ENCODE peak calls at places on chromosomes 11 and 22, in seven cellular contexts. X is heart right ventricle, B is fibroblast of the aortic adventitia, Z is endothelial cell, P is A549, D is body of pancreas, E is RWPE2. V is an unnamed sample.

GRCh38 chr11:110091995-110092576 is 1.1 kb upstream of the ZC3H12C start:
- DNase-seq in X (no peak), E (no peak), B (peak; percentile 40), D (no peak), P (no peak), Z (no peak), V (no peak)

GRCh38 chr11:7511405-7511804 is 2.4 kb upstream of the PPFIBP2 start:
- DNase-seq in B (peak; percentile 41), Z (no peak), X (peak; percentile 72), P (no peak), D (peak; percentile 89), E (no peak), V (no peak)

GRCh38 chr11:120182357-120182756 is 28.5 kb upstream of the OAF start:
- DNase-seq in X (no peak), P (no peak), E (no peak), B (no peak), Z (no peak), D (no peak), V (no peak)

GRCh38 chr11:17686185-17686980 is 33.0 kb upstream of the MYOD1 start:
- DNase-seq in P (no peak), D (no peak), Z (no peak), X (no peak), E (no peak), B (no peak), V (peak; percentile 4)

GRCh38 chr11:44564653-44565007 is 833 bp upstream of the CD82 start:
- DNase-seq in B (peak; percentile 82), D (peak; percentile 85), Z (no peak), X (no peak), P (no peak), E (peak; percentile 97), V (peak; percentile 84)

GRCh38 chr11:73191151-73191550 is 26.9 kb upstream of the P2RY2 start:
- DNase-seq in P (no peak), E (peak; percentile 37), B (no peak), X (no peak), Z (no peak), D (no peak), V (no peak)

GRCh38 chr11:128516467-128516778 is 70.9 kb downstream of the ETS1 start:
- DNase-seq in X (no peak), E (no peak), Z (no peak), B (no peak), D (peak; percentile 38), P (no peak), V (no peak)

GRCh38 chr11:35064114-35064800 is 74.7 kb upstream of the CD44 start:
- DNase-seq in P (no peak), X (no peak), B (peak; percentile 66), D (no peak), E (no peak), Z (no peak), V (peak; percentile 63)

GRCh38 chr22:20065896-20066616 is 14.0 kb upstream of the DGCR8 start:
- DNase-seq in D (no peak), X (no peak), E (no peak), Z (no peak), P (no peak), B (no peak), V (no peak)

GRCh38 chr11:126114486-126115252 is 52.0 kb upstream of the CDON start:
- DNase-seq in E (no peak), B (no peak), D (no peak), X (no peak), Z (no peak), P (no peak), V (no peak)

GRCh38 chr11:75245356-75246005 is 4.9 kb downstream of the TPBGL start:
- DNase-seq in D (no peak), E (no peak), X (no peak), B (no peak), P (peak; percentile 36), Z (no peak), V (no peak)

GRCh38 chr11:22539851-22540376 is 85.7 kb downstream of the FANCF start:
- DNase-seq in P (no peak), Z (no peak), E (no peak), B (peak; percentile 17), X (no peak), D (peak; percentile 7), V (no peak)

GRCh38 chr22:37855462-37855861 is 6.2 kb downstream of the EIF3L start:
- DNase-seq in D (no peak), B (no peak), X (no peak), E (no peak), P (no peak), Z (no peak), V (no peak)

DNA sequence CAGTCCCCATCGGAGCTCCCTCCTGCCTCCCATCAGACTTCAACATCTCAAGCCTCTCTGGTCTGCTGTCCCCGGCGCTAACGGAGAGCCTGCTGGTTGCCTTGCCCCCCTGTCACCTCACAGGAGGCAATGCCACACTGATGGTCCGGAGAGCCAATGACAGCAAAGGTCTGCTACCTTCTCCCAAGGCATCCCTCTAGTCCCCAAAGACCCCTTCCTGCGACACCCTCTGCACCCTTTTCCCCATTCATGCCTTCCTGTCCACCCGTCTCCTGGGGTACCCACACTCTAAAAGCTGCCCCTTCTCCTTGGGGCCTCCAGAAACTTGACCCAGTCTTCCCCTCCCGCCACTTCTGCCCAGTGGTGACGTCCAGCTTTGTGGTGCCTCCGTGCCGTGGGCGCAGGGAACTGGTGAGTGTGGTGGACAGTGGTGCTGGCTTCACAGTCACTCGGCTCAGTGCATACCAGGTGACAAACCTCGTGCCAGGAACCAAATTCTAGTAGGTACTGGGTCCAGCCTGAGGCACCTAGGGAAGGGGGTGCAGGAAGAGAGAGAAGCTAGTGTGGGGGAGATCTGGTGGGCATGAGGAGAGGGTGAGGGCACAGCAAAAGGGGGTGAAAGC is 860 bp downstream of the UPK2 start:
- DNase-seq in P (no peak), B (no peak), D (no peak), X (no peak), Z (no peak), E (no peak), V (no peak)
- TF ChIP-seq CTCF in P (no peak), B (no peak), D (no peak), X (peak; percentile 4), Z (no peak), E (peak; percentile 62), V (peak; percentile 45)

GRCh38 chr11:114438303-114438702 is 964 bp upstream of the REXO2 start:
- DNase-seq in X (no peak), P (no peak), E (no peak), B (no peak), Z (peak; percentile 8), D (no peak), V (no peak)

GRCh38 chr11:114440121-114440860 is 1.0 kb downstream of the REXO2 start:
- DNase-seq in B (peak; percentile 49), Z (no peak), E (no peak), X (no peak), P (no peak), D (no peak), V (peak; percentile 56)

GRCh38 chr11:114441921-114442320 is 2.7 kb downstream of the REXO2 start:
- DNase-seq in X (no peak), D (no peak), B (peak; percentile 22), E (no peak), Z (no peak), P (no peak), V (no peak)

GRCh38 chr11:114440971-114441810 is 1.9 kb downstream of the REXO2 start:
- DNase-seq in E (no peak), B (no peak), Z (no peak), P (no peak), X (no peak), D (no peak), V (no peak)

DNA sequence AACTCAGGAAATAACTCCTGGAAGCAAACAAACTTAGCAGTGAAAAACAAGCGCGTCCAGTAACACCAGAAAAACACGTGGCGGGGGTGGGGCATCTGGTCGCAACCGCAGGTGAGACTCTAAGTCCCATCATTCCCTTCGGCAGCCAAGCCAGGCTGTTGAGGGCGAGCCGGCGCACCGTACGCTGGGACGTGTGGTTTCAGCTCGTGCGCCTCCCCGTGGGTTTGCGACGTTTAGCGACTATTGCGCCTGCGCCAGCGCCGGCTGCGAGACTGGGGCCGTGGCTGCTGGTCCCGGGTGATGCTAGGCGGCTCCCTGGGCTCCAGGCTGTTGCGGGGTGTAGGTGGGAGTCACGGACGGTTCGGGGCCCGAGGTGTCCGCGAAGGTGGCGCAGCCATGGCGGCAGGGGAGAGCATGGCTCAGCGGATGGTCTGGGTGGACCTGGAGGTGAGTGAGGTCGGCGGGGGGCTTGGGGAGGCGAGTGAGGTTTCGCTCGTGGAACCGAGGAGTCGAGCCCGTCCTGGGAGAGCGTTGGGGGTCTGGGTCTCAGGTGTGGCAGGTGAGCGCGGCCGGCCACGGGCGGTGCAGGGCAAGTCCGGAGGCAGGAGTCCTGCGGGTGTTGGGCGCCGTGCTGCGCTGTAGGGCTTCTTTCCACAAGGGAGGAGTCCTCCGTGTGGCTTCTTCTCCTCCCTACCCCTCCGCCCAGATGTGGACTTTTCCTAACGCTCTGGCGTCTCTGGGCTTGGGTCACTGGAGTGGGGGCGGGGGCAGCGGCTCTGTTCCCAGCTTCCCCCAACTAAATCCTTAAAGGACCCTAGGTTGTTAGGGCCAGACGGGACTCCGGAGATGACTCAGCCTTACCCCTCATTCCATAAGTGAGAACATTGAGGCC is at the start of gene REXO2:
- DNase-seq in D (peak; percentile 97), P (peak; percentile 93), E (peak; percentile 95), B (peak; percentile 93), X (peak; percentile 96), Z (peak; percentile 90), V (peak; percentile 90)
- TF ChIP-seq CTCF in D (no peak), P (no peak), E (peak; percentile 6), B (peak; percentile 17), X (peak; percentile 56), Z (no peak), V (peak; percentile 55)

GRCh38 chr22:48858856-48859255 is 968.8 kb downstream of the BRD1 start:
- DNase-seq in B (no peak), E (no peak), X (no peak), P (no peak), Z (no peak), D (no peak), V (no peak)

GRCh38 chr22:48856308-48856615 is 971.4 kb downstream of the BRD1 start:
- DNase-seq in B (no peak), Z (no peak), E (no peak), X (no peak), P (no peak), D (no peak), V (no peak)

GRCh38 chr22:48858121-48858520 is 969.6 kb downstream of the BRD1 start:
- DNase-seq in D (no peak), E (no peak), Z (no peak), X (no peak), B (no peak), P (no peak), V (no peak)

GRCh38 chr22:48855593-48856307 is 971.9 kb downstream of the BRD1 start:
- DNase-seq in D (no peak), B (no peak), Z (no peak), P (no peak), E (no peak), X (no peak), V (no peak)

GRCh38 chr22:48857202-48857805 is 970.4 kb downstream of the BRD1 start:
- DNase-seq in B (no peak), Z (no peak), P (no peak), D (no peak), X (no peak), E (no peak), V (no peak)
- TF ChIP-seq CTCF in B (no peak), Z (no peak), P (no peak), D (no peak), X (no peak), E (no peak), V (no peak)

DNA sequence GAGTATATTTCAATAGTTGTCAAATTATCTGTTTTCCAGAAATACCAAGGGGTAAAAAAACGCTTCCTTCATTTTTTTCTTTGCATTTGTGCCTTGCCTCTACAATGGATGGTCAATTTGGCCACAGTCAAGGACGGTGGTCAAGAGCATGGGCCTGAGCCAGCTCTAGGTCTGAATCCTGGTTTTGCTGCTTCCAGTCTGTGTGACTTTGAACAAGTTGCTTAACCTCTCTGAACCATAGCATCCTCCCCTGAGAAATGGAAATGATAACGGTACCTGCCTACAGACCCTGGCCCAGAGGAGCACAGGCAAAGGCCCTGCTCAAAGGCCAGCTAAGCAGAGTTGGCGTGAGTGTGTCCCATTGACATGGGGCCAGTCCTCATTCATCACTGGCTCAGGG is 3.1 kb downstream of the PNPLA5 start:
- DNase-seq in D (no peak), X (no peak), Z (no peak), E (no peak), P (no peak), B (no peak), V (no peak)
- TF ChIP-seq CTCF in D (no peak), X (no peak), Z (no peak), E (no peak), P (no peak), B (no peak), V (no peak)

V was measured in HFFc6.